ENCODE peak calls at places on chromosomes 6 and 20, in five cellular contexts. W is non-pigmented ciliary epithelial cell, V is ACHN, U is tibial nerve, C is fibroblast of lung. E is an unnamed sample.
A peak's percentile ranks its signal among the peaks of the same experiment; 100 is the strongest.

GRCh38 chr6:87095056-87095527 is at the start of gene CGA:
- DNase-seq in W (no peak), V (no peak), U (no peak), C (no peak), E (peak; percentile 12)

GRCh38 chr6:169109821-169110220 is 143.8 kb downstream of the THBS2 start:
- DNase-seq in W (no peak), V (no peak), U (no peak), C (no peak), E (no peak)

GRCh38 chr6:40440083-40440482 is 147.1 kb downstream of the LRFN2 start:
- DNase-seq in W (no peak), V (no peak), U (no peak), C (no peak), E (no peak)

GRCh38 chr6:169398342-169399105 is 144.9 kb upstream of the THBS2 start:
- DNase-seq in W (no peak), V (no peak), U (peak; percentile 46), C (no peak), E (no peak)

GRCh38 chr6:11358904-11359840 is 126.7 kb upstream of the NEDD9 start:
- DNase-seq in W (no peak), V (no peak), U (no peak), C (no peak), E (no peak)

GRCh38 chr6:101398716-101399626 is 5.5 kb downstream of the GRIK2 start:
- DNase-seq in W (no peak), V (no peak), U (no peak), C (no peak), E (no peak)

GRCh38 chr6:136347847-136348246 is 58.2 kb upstream of the BCLAF1 start:
- DNase-seq in W (no peak), V (no peak), U (peak; percentile 54), C (peak; percentile 41), E (no peak)

GRCh38 chr6:16130932-16131387 is 2.1 kb downstream of the MYLIP start:
- DNase-seq in W (no peak), V (peak; percentile 79), U (peak; percentile 66), C (peak; percentile 87), E (peak; percentile 88)

GRCh38 chr20:10910535-10911239 is 236.9 kb upstream of the JAG1 start:
- DNase-seq in W (no peak), V (no peak), U (no peak), C (peak; percentile 55), E (peak; percentile 88)